ENCODE peak calls at places on chromosome 3, in five cellular contexts. H is A549, X is GM12878, A is K562, E is HepG2. L is an unnamed sample.

GRCh38 chr3:39718674-39719595 is 90.5 kb upstream of the MYRIP start:
- DNase-seq in H (no peak), X (no peak), A (no peak), E (no peak), L (no peak)

GRCh38 chr3:159458010-159458409 is 530.6 kb upstream of the IL12A start:
- DNase-seq in H (no peak), X (no peak), A (no peak), E (no peak), L (no peak)

GRCh38 chr3:138219255-138219654 is 32.2 kb downstream of the ARMC8 start:
- DNase-seq in H (no peak), X (no peak), A (no peak), E (no peak), L (no peak)

GRCh38 chr3:28835751-28836150 is 445.1 kb upstream of the RBMS3 start:
- DNase-seq in H (no peak), X (no peak), A (no peak), E (no peak), L (no peak)

GRCh38 chr3:52248165-52248541 is 2.6 kb downstream of the PPM1M start:
- DNase-seq in H (no peak), X (no peak), A (no peak), E (no peak), L (no peak)

GRCh38 chr3:55091381-55092225 is 163.7 kb upstream of the LRTM1 start:
- DNase-seq in H (no peak), X (no peak), A (no peak), E (no peak), L (no peak)

GRCh38 chr3:132785292-132785691 is 63.1 kb upstream of the NPHP3 start:
- DNase-seq in H (no peak), X (no peak), A (no peak), E (no peak), L (no peak)

GRCh38 chr3:177830411-177830849 is 633.1 kb upstream of the TBL1XR1 start:
- DNase-seq in H (no peak), X (no peak), A (no peak), E (no peak), L (no peak)

GRCh38 chr3:61893840-61894566 is 332.6 kb downstream of the PTPRG start:
- DNase-seq in H (no peak), X (no peak), A (no peak), E (no peak), L (no peak)

GRCh38 chr3:37540786-37541185 is 320.9 kb upstream of the CTDSPL start:
- DNase-seq in H (no peak), X (no peak), A (no peak), E (no peak), L (no peak)

GRCh38 chr3:120126016-120126415 is 31.8 kb upstream of the GSK3B start:
- DNase-seq in H (no peak), X (no peak), A (no peak), E (no peak), L (no peak)

GRCh38 chr3:159249472-159250131 is 447.7 kb downstream of the MFSD1 start:
- DNase-seq in H (no peak), X (no peak), A (no peak), E (no peak), L (no peak)

GRCh38 chr3:61627768-61628185 is 66.4 kb downstream of the PTPRG start:
- DNase-seq in H (peak), X (no peak), A (no peak), E (peak), L (no peak)

GRCh38 chr3:106376016-106376415 is 507.2 kb upstream of the CBLB start:
- DNase-seq in H (no peak), X (no peak), A (no peak), E (no peak), L (no peak)

GRCh38 chr3:43291546-43291945 is 5.2 kb downstream of the SNRK start:
- DNase-seq in H (no peak), X (no peak), A (no peak), E (no peak), L (no peak)

GRCh38 chr3:23743141-23743784 is 62.5 kb upstream of the UBE2E1 start:
- DNase-seq in H (no peak), X (no peak), A (no peak), E (no peak), L (no peak)

GRCh38 chr3:106945435-106945834 is 431.8 kb upstream of the CCDC54 start:
- DNase-seq in H (no peak), X (no peak), A (no peak), E (no peak), L (no peak)

GRCh38 chr3:107240183-107241091 is 136.8 kb upstream of the CCDC54 start:
- DNase-seq in H (peak), X (peak), A (peak), E (peak), L (no peak)

GRCh38 chr3:185815391-185816282 is 9.2 kb downstream of the IGF2BP2 start:
- DNase-seq in H (no peak), X (no peak), A (peak), E (no peak), L (no peak)

GRCh38 chr3:39052613-39053012 is 797 bp downstream of the WDR48 start:
- DNase-seq in H (no peak), X (no peak), A (no peak), E (no peak), L (no peak)

GRCh38 chr3:114442251-114442650 is 148.4 kb downstream of the TIGIT start:
- DNase-seq in H (no peak), X (no peak), A (no peak), E (no peak), L (no peak)

GRCh38 chr3:122676759-122677158 is 3.9 kb upstream of the PARP14 start:
- DNase-seq in H (no peak), X (no peak), A (no peak), E (no peak), L (no peak)

GRCh38 chr3:150399060-150399459 is 9.0 kb upstream of the TSC22D2 start:
- DNase-seq in H (no peak), X (no peak), A (no peak), E (no peak), L (no peak)

GRCh38 chr3:197168606-197169005 is 129.8 kb downstream of the DLG1 start:
- DNase-seq in H (no peak), X (no peak), A (no peak), E (no peak), L (no peak)

GRCh38 chr3:44280631-44281030 is 38.9 kb downstream of the TOPAZ1 start:
- DNase-seq in H (no peak), X (no peak), A (no peak), E (no peak), L (peak)

GRCh38 chr3:4976109-4976508 is 3.1 kb upstream of the BHLHE40 start:
- DNase-seq in H (peak), X (no peak), A (peak), E (peak), L (peak)

GRCh38 chr3:45464336-45464809 is 76.0 kb downstream of the LARS2 start:
- DNase-seq in H (no peak), X (no peak), A (peak), E (no peak), L (no peak)

GRCh38 chr3:49665822-49666519 is 8.2 kb upstream of the APEH start:
- DNase-seq in H (no peak), X (no peak), A (no peak), E (peak), L (no peak)

GRCh38 chr3:122623430-122623829 is 46.0 kb downstream of the PARP15 start:
- DNase-seq in H (no peak), X (no peak), A (no peak), E (no peak), L (no peak)

GRCh38 chr3:172181936-172182708 is 142.7 kb downstream of the FNDC3B start:
- DNase-seq in H (no peak), X (no peak), A (no peak), E (no peak), L (no peak)

GRCh38 chr3:157087398-157088132 is 72.4 kb downstream of the CCNL1 start:
- DNase-seq in H (no peak), X (no peak), A (no peak), E (no peak), L (no peak)

GRCh38 chr3:5136619-5137429 is 14.7 kb downstream of the ARL8B start:
- DNase-seq in H (peak), X (no peak), A (peak), E (peak), L (no peak)

GRCh38 chr3:156382458-156383346 is 172.2 kb downstream of the SSR3 start:
- DNase-seq in H (peak), X (no peak), A (peak), E (peak), L (peak)

GRCh38 chr3:101279162-101279561 is 41.2 kb downstream of the IMPG2 start:
- DNase-seq in H (no peak), X (no peak), A (no peak), E (no peak), L (no peak)

GRCh38 chr3:101284757-101285156 is 35.6 kb downstream of the IMPG2 start:
- DNase-seq in H (no peak), X (no peak), A (no peak), E (no peak), L (no peak)

GRCh38 chr3:101281616-101282015 is 38.8 kb downstream of the IMPG2 start:
- DNase-seq in H (no peak), X (no peak), A (no peak), E (no peak), L (no peak)

DNA sequence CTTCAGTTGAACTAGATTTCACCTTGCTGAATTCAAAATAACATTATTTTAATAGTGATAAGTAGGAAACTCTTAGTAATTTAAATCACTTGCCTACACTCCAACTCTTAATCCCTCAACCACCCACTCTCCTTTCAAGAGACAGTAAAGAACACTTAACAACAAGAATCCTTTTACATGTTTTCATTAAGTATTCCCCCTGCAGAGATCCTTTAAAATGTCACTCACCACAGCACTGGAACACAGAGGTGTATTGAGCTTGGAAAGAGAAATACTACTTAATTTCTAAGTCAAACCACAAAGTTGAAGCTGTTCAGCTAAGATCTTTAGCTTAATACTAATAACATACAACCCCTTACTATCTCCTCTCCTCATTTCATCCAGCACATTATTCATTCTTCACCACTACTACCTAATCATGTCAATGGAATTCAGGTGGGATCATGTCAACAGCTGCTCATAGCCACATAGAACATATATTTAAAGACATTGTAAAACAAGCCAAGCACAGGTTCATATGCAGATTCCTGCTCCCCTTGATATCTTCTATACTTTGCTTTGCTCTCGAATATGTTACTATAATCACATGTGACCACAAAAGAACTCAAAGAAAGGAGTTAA is 40.5 kb downstream of the IMPG2 start:
- DNase-seq in H (no peak), X (no peak), A (no peak), E (no peak), L (no peak)
- TF ChIP-seq HDAC2 in H (no peak), X (no peak), A (no peak), E (no peak), L (no peak)

DNA sequence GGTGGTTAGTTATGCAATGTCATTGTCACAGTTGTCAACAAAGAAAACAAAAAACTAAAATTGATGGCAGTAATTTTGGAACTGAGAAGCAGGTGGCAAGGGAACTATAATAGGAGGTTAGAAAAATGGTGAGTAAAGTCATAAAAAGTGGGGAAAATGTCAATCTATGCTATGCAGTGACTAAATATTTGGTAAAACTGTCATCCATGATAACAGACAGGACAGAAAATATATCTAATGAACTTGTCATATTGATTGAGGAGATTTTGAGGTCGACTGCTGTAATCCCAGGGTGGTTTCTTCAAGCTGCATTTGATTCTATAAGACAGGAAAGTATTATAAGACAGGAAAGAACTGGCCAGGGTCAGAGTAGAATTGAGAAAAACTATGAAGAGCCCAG is 998.4 kb downstream of the IGSF11 start:
- DNase-seq in H (no peak), X (no peak), A (no peak), E (no peak), L (no peak)
- TF ChIP-seq HDAC2 in H (no peak), X (no peak), A (no peak), E (no peak), L (no peak)

GRCh38 chr3:10419637-10420232 is 85.7 kb downstream of the ATP2B2 start:
- DNase-seq in H (no peak), X (no peak), A (peak), E (no peak), L (no peak)
- TF ChIP-seq HDAC2 in H (no peak), X (no peak), A (peak), E (no peak), L (no peak)

GRCh38 chr3:139327861-139328260 is 16.0 kb upstream of the MRPS22 start:
- DNase-seq in H (no peak), X (no peak), A (no peak), E (no peak), L (no peak)

GRCh38 chr3:139326707-139327106 is 17.1 kb upstream of the MRPS22 start:
- DNase-seq in H (no peak), X (no peak), A (no peak), E (no peak), L (no peak)

GRCh38 chr3:139328356-139328755 is 15.5 kb upstream of the MRPS22 start:
- DNase-seq in H (no peak), X (no peak), A (no peak), E (no peak), L (no peak)

GRCh38 chr3:139326131-139326530 is 17.7 kb upstream of the MRPS22 start:
- DNase-seq in H (no peak), X (no peak), A (no peak), E (no peak), L (no peak)

GRCh38 chr3:139327231-139327630 is 16.6 kb upstream of the MRPS22 start:
- DNase-seq in H (no peak), X (no peak), A (no peak), E (no peak), L (no peak)
- TF ChIP-seq HDAC2 in H (no peak), X (no peak), A (no peak), E (no peak), L (no peak)

GRCh38 chr3:69197455-69197854 is 75.1 kb upstream of the LMOD3 start:
- DNase-seq in H (no peak), X (no peak), A (no peak), E (no peak), L (no peak)

GRCh38 chr3:69201658-69202057 is 79.3 kb upstream of the LMOD3 start:
- DNase-seq in H (no peak), X (no peak), A (no peak), E (no peak), L (no peak)

GRCh38 chr3:69199942-69200341 is 77.5 kb upstream of the LMOD3 start:
- DNase-seq in H (no peak), X (no peak), A (no peak), E (no peak), L (no peak)

GRCh38 chr3:69197922-69198540 is 75.6 kb upstream of the LMOD3 start:
- DNase-seq in H (no peak), X (no peak), A (no peak), E (no peak), L (no peak)

DNA sequence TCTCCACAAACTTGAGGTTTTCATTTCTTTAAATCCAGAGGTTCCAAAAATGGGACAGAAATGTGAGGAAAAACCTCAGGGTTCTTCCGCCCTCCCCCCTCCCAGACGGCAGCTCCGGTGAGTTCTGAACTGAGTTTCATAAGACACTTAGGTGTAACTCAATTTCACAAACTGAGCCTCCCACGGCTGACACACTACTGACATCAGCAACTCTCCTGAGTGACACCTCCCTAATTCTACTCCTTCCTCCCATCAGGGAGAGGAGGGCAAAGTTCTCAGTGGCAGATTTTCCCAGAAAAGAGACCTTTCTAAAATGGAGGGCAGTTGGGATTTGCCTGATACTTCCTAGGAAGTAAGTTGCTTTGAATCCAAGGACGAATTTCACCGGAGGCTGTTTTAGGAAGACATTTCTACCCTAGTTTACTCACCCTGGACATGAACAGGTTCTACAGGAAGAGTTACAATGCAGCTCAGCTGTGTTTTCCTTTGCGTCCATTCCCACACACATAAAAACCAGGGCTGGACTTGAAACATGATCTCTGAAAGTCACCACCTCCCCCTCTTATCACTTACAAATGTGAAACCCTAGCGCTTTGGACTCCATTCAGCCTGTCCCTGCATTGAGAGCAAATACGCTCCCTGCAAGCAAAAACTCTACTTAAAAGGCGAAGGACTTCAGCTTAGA is 78.1 kb upstream of the LMOD3 start:
- DNase-seq in H (no peak), X (no peak), A (peak), E (peak), L (no peak)
- TF ChIP-seq HDAC2 in H (no peak), X (no peak), A (no peak), E (no peak), L (no peak)